ENCODE peak calls at places on chromosomes 5 and 9, in seven cellular contexts. F is H1, H is K562, D is SK-N-SH, N is HCT116, O is HepG2, U is GM12878. G is an unnamed sample.

GRCh38 chr5:127988149-127988755 is 95.3 kb upstream of the SLC12A2 start:
- DNase-seq in D (no peak), U (no peak), H (no peak), F (no peak), O (peak), N (peak), G (no peak)

GRCh38 chr9:14031015-14031414 is 282.9 kb downstream of the NFIB start:
- DNase-seq in N (no peak), H (no peak), U (no peak), D (no peak), O (no peak), F (no peak), G (no peak)

GRCh38 chr5:82348749-82349148 is 70.6 kb upstream of the RPS23 start:
- DNase-seq in U (no peak), D (no peak), O (no peak), H (no peak), F (no peak), N (no peak), G (no peak)

GRCh38 chr5:9015250-9015936 is 530.5 kb downstream of the SEMA5A start:
- DNase-seq in O (no peak), D (no peak), H (no peak), F (no peak), N (no peak), U (no peak), G (no peak)

GRCh38 chr9:98778711-98779530 is 17.4 kb downstream of the ANKS6 start:
- DNase-seq in D (no peak), O (peak), H (no peak), F (peak), U (no peak), N (no peak), G (no peak)

GRCh38 chr9:101354143-101354764 is 30.6 kb downstream of the BAAT start:
- DNase-seq in H (no peak), F (no peak), N (no peak), O (peak), D (no peak), U (no peak), G (no peak)

GRCh38 chr5:68225188-68225910 is 9.8 kb downstream of the PIK3R1 start:
- DNase-seq in D (no peak), U (no peak), O (peak), H (no peak), N (no peak), F (no peak), G (no peak)

GRCh38 chr5:122882836-122883235 is 37.4 kb downstream of the SNX24 start:
- DNase-seq in H (no peak), U (no peak), F (no peak), N (no peak), O (no peak), D (no peak), G (no peak)

GRCh38 chr5:150399158-150400019 is 13.3 kb downstream of the CD74 start:
- DNase-seq in H (no peak), O (no peak), N (no peak), U (no peak), F (no peak), D (no peak), G (no peak)

GRCh38 chr9:87189006-87189405 is 241.7 kb upstream of the GAS1 start:
- DNase-seq in O (no peak), F (no peak), N (no peak), U (no peak), D (no peak), H (no peak), G (no peak)

GRCh38 chr9:132589148-132590036 is 7.0 kb downstream of the BARHL1 start:
- DNase-seq in H (no peak), O (no peak), U (no peak), D (peak), N (no peak), F (peak), G (no peak)

GRCh38 chr5:62017092-62017491 is 288.9 kb upstream of the KIF2A start:
- DNase-seq in N (no peak), O (no peak), U (no peak), H (no peak), F (no peak), D (no peak), G (no peak)

GRCh38 chr9:121182976-121183375 is 18.7 kb downstream of the RAB14 start:
- DNase-seq in U (no peak), D (no peak), H (no peak), N (no peak), F (no peak), O (no peak), G (no peak)
- TF ChIP-seq YY1 in U (no peak), D (no peak), H (no peak), N (no peak), F (no peak), O (no peak), G (no peak)

GRCh38 chr9:33162721-33163311 is 4.3 kb downstream of the B4GALT1 start:
- DNase-seq in N (no peak), F (no peak), O (peak), D (no peak), H (no peak), U (no peak), G (no peak)
- H3K9ac ChIP-seq in N (peak), F (no peak), O (peak), D (no peak), H (no peak), U (peak), G (no peak)

GRCh38 chr9:134629061-134629585 is 12.5 kb upstream of the COL5A1 start:
- DNase-seq in H (no peak), N (no peak), U (no peak), D (no peak), F (no peak), O (no peak), G (no peak)

GRCh38 chr9:134626576-134627416 is 14.8 kb upstream of the COL5A1 start:
- DNase-seq in N (no peak), D (no peak), U (no peak), F (no peak), O (no peak), H (no peak), G (peak)

GRCh38 chr9:134628354-134628736 is 13.3 kb upstream of the COL5A1 start:
- DNase-seq in F (no peak), D (no peak), H (no peak), O (no peak), U (no peak), N (no peak), G (no peak)

GRCh38 chr9:134626141-134626423 is 15.5 kb upstream of the COL5A1 start:
- DNase-seq in O (no peak), D (no peak), H (no peak), F (no peak), U (no peak), N (no peak), G (no peak)

DNA sequence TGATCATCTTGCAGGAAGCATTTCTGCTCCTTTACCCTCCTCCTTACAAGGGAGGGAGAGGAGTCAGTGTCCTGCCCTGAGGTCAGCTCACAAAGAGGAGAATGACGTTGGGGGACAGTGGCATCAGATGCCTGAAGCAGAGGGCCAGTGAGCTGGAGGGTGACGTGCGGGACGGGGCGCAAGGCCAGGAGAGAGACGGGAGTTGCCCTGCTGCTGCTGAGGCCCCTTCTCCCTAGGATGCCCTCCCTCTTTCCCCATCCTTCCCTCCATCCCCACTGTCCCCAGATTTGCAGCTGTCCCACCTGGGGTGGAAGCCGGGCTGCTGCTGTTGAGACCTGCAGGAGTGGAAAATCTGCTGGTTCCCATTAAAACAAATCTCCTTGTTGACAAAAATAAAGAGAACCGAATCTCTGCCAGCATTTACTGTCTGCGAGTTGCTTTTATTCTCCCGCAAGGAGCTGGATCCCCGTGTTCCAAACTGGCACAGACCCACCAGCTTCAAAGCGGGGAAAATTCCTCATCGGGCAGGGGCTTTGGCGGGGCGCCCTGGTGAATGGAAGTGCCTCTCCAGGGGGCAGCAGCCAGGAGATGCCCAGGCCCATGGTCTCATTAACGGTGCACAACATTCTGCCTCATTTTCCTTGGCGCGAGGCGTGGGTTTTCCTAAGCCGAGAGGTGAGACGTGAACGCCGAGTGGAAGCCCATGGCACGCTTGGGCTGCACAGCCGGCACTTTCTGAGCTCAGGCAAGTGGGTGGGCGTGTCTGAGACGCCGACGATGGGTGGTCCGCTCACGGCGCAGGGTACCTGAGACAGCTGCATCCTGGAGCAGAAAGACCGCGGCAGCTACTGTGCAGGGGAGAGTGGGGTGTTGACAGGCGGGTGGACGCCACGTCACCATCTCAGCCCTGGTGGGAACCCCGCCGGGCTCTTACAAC is 13.9 kb upstream of the COL5A1 start:
- DNase-seq in F (no peak), D (no peak), N (no peak), U (no peak), O (no peak), H (no peak), G (no peak)
- H3K4me3 ChIP-seq in F (no peak), D (no peak), N (no peak), U (no peak), O (no peak), H (no peak), G (no peak)

GRCh38 chr5:40385544-40385943 is 294.2 kb upstream of the PTGER4 start:
- DNase-seq in D (no peak), N (peak), H (no peak), O (no peak), U (no peak), F (no peak), G (no peak)
- TF ChIP-seq YY1 in D (no peak), N (no peak), H (no peak), O (no peak), U (no peak), F (no peak), G (no peak)

GRCh38 chr5:140664018-140664352 is 719 bp upstream of the WDR55 start:
- DNase-seq in U (no peak), H (no peak), N (no peak), O (no peak), D (no peak), F (no peak), G (no peak)
- H3K9ac ChIP-seq in U (peak), H (peak), N (peak), O (peak), D (peak), F (no peak), G (peak)

GRCh38 chr9:19378154-19378553 is 1.9 kb downstream of the RPS6 start:
- DNase-seq in F (no peak), O (no peak), N (no peak), H (no peak), D (no peak), U (no peak), G (no peak)
- H3K4me3 ChIP-seq in F (no peak), O (peak), N (peak), H (peak), D (peak), U (peak), G (peak)

GRCh38 chr9:16768816-16769215 is 101.7 kb downstream of the BNC2 start:
- DNase-seq in H (no peak), O (no peak), U (no peak), F (no peak), N (no peak), D (no peak), G (peak)
- TF ChIP-seq YY1 in H (no peak), O (no peak), U (no peak), F (peak), N (no peak), D (no peak), G (no peak)

GRCh38 chr9:135214706-135215105 is 127.2 kb downstream of the OLFM1 start:
- DNase-seq in H (no peak), O (no peak), F (no peak), D (no peak), U (no peak), N (no peak), G (no peak)

GRCh38 chr9:135213566-135213965 is 126.1 kb downstream of the OLFM1 start:
- DNase-seq in U (no peak), D (no peak), F (no peak), H (no peak), O (no peak), N (no peak), G (no peak)

GRCh38 chr9:135212961-135213360 is 125.5 kb downstream of the OLFM1 start:
- DNase-seq in O (no peak), H (no peak), D (no peak), U (no peak), N (no peak), F (no peak), G (no peak)

GRCh38 chr9:135215571-135216161 is 128.2 kb downstream of the OLFM1 start:
- DNase-seq in N (no peak), O (no peak), H (no peak), U (no peak), D (peak), F (no peak), G (no peak)

DNA sequence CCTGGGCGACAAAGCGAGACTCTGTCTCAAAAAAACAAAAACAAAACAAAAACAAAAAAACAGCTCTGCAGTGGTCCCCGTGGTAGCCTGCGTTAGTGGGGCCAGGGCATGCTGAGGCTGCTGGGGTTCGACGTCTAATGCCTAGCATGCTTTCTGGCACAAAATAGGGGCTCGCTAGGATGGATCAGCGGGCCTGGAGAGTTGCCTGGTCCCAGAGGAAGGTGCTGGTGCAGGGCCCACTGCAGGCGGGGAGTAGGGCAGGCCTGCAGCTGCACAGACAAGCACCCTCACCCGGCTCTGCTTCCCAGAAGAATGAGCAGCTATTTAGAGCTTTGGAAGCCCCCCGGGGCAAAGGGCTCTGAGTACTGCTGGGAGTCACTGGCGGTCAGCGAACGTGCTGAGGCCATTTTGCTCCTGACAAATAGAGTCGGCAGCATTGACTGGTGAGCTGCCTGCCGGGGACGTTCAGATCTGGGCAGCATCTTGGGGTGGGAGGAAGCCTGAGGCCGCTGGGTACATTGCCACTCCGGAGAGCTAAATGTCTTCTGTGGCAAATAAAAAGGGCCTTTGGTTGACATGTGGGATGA is 126.7 kb downstream of the OLFM1 start:
- DNase-seq in D (peak), U (no peak), N (no peak), H (no peak), F (no peak), O (no peak), G (no peak)
- H3K9ac ChIP-seq in D (no peak), U (no peak), N (no peak), H (no peak), F (no peak), O (no peak), G (no peak)

DNA sequence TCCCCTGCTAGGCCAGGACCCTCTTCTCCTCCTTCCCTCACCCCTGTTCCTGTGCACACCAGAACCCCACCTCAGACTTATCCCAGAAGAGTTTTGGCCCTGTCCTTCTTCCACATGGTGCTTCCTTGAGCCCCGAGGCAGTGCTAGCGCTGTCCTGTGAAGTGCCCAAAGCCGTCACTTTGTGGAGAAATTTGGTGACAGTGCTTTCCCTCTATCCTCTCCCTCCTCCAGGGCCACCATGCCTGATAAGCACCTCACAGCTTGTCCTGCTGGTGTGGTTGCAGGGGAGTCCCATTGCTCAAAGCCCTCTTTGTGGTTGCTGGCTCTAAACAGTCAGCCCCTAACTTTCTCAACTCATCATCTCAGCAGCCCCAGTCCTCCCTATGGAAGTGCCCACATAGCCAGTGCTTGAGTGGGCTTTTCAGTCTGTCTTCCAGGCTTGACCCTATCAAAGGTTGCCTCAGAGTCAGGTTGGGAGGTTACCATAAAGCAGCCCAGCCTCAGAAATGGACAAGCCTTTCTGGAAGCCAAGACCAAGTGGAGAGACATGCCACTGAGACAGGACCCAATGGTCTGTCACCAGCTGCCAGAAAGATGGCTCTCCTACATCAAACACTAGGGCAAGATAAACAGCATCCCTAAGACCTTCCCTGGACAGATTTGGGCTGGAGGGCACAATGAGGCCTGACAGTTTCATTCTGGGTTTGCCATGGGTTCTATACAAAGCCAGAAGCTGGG is 18.0 kb downstream of the IGIP start:
- DNase-seq in U (no peak), H (no peak), F (no peak), O (no peak), D (no peak), N (no peak), G (no peak)
- H3K4me3 ChIP-seq in U (no peak), H (no peak), F (no peak), O (no peak), D (no peak), N (no peak), G (no peak)

GRCh38 chr9:69949396-69949795 is 94.3 kb upstream of the MAMDC2 start:
- DNase-seq in N (no peak), F (no peak), H (no peak), O (no peak), D (no peak), U (no peak), G (no peak)

GRCh38 chr9:69946800-69947437 is 96.7 kb upstream of the MAMDC2 start:
- DNase-seq in O (peak), H (peak), D (no peak), U (no peak), F (no peak), N (peak), G (no peak)

GRCh38 chr9:69940668-69941067 is 103.0 kb upstream of the MAMDC2 start:
- DNase-seq in N (no peak), D (no peak), H (no peak), F (no peak), O (no peak), U (no peak), G (no peak)

GRCh38 chr9:69943146-69943545 is 100.5 kb upstream of the MAMDC2 start:
- DNase-seq in U (no peak), H (no peak), D (no peak), O (no peak), N (no peak), F (no peak), G (no peak)

GRCh38 chr9:69945671-69946141 is 97.9 kb upstream of the MAMDC2 start:
- DNase-seq in U (no peak), F (no peak), D (no peak), O (no peak), H (no peak), N (no peak), G (no peak)
- TF ChIP-seq YY1 in U (no peak), F (no peak), D (no peak), O (no peak), H (no peak), N (no peak), G (no peak)